ENCODE peak calls at places on chromosomes 6 and 20, in six cellular contexts. H is heart left ventricle, Q is ovary, L is fibroblast of mammary gland, A is endodermal cell, J is left lung. P is an unnamed sample.
A peak's percentile ranks its signal among the peaks of the same experiment; 100 is the strongest.

GRCh38 chr6:125114248-125114858 is 39.2 kb upstream of the TPD52L1 start:
- DNase-seq in J (no peak), L (peak; percentile 66), H (no peak), A (no peak), Q (peak; percentile 26), P (no peak)

GRCh38 chr6:816510-817084 is 123.7 kb upstream of the EXOC2 start:
- DNase-seq in A (no peak), J (no peak), L (no peak), H (no peak), Q (no peak), P (no peak)

GRCh38 chr20:21146242-21146641 is 20.4 kb downstream of the KIZ start:
- DNase-seq in J (no peak), Q (no peak), A (no peak), L (no peak), H (no peak), P (no peak)

GRCh38 chr6:28977351-28978136 is 27.6 kb downstream of the ZNF311 start:
- DNase-seq in Q (no peak), L (peak; percentile 86), A (peak; percentile 79), H (no peak), J (peak; percentile 91), P (no peak)

GRCh38 chr20:45157977-45158376 is 16.7 kb upstream of the PI3 start:
- DNase-seq in L (peak; percentile 86), A (no peak), H (no peak), Q (no peak), J (no peak), P (no peak)

GRCh38 chr20:45919536-45919933 is 7.6 kb upstream of the PLTP start:
- DNase-seq in J (no peak), L (peak; percentile 92), H (peak; percentile 87), A (no peak), Q (peak; percentile 86), P (peak; percentile 88)

GRCh38 chr6:155121699-155122098 is 126.6 kb downstream of the TIAM2 start:
- DNase-seq in A (peak; percentile 81), L (no peak), Q (no peak), H (no peak), J (no peak), P (no peak)

GRCh38 chr6:129448965-129449364 is 261.0 kb downstream of the ARHGAP18 start:
- DNase-seq in L (no peak), A (no peak), Q (no peak), H (no peak), J (no peak), P (no peak)

GRCh38 chr6:170500955-170501590 is 52.0 kb downstream of the PSMB1 start:
- DNase-seq in Q (no peak), A (no peak), J (no peak), H (no peak), L (no peak), P (no peak)

GRCh38 chr6:16130437-16130891 is 1.6 kb downstream of the MYLIP start:
- DNase-seq in H (no peak), J (no peak), A (no peak), Q (no peak), L (no peak), P (no peak)

GRCh38 chr20:59518881-59519706 is 85.2 kb upstream of the PHACTR3 start:
- DNase-seq in H (no peak), L (peak; percentile 55), J (no peak), A (peak; percentile 84), Q (no peak), P (no peak)

GRCh38 chr6:41413250-41413649 is 77.8 kb downstream of the NCR2 start:
- DNase-seq in A (no peak), J (no peak), H (no peak), Q (no peak), L (no peak), P (no peak)

GRCh38 chr20:50308513-50309279 is 118.1 kb downstream of the CEBPB start:
- DNase-seq in H (peak; percentile 91), A (peak; percentile 87), J (peak; percentile 97), Q (peak; percentile 92), L (peak; percentile 99), P (peak; percentile 96)
- TF ChIP-seq CTCF in H (peak; percentile 32), A (peak; percentile 18), J (no peak), Q (no peak), L (no peak), P (no peak)

DNA sequence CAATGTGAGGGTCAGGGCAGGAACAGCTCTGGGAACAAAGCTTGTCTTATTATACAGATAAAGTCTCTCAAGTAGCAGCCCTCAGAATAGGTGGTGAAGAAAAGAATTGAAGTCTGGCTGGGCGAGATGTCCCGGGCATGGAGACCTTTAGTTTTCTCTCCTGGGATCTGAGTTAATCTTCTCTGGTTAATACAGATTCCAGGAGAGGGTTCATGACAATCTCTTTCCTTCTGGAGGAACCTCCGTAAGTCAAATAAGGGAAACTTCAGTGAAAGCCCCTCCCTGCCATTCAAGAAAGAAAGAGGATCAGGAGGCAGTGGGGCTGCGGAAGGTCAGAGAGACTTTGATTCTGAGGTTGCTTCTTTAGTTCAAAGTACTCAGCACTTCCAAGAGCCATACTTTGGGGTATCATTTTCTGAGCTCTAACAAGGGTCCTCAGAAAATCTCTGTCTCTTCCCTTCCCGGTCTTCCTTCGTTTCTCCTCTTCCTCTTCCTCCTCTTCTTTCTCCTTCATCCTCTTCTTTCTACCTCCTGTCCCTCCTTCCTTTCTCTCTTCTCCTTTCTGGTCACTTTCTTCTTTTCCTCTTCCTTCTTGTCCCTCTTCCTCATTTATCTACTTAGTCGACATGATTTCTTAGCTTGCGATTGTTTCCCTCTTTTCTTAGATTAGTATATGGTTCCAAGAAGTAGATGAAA is 4.6 kb upstream of the ZNF184 start:
- DNase-seq in L (no peak), J (no peak), A (no peak), Q (no peak), H (no peak), P (no peak)
- H3K4me3 ChIP-seq in L (peak overlapping the region; percentile 93), J (peak overlapping the region; percentile 56), A (peak overlapping the region; percentile 100), Q (peak overlapping the region; percentile 88), H (peak overlapping the region; percentile 75), P (no peak overlapping the region)

GRCh38 chr6:11947063-11947462 is 65.0 kb upstream of the HIVEP1 start:
- DNase-seq in J (no peak), L (no peak), H (no peak), Q (no peak), A (no peak), P (no peak)
- TF ChIP-seq CTCF in J (no peak), L (peak; percentile 25), H (no peak), Q (no peak), A (peak; percentile 70), P (no peak)

GRCh38 chr6:42727084-42727601 is 4.7 kb upstream of the PRPH2 start:
- DNase-seq in Q (peak; percentile 64), A (no peak), H (peak; percentile 28), L (no peak), J (peak; percentile 82), P (peak; percentile 83)
- H3K4me3 ChIP-seq in Q (peak overlapping the region; percentile 43), A (no peak overlapping the region), H (peak overlapping the region; percentile 58), L (peak overlapping the region; percentile 43), J (peak overlapping the region; percentile 52), P (peak overlapping the region; percentile 96)

GRCh38 chr6:139965393-139965792 is 590.9 kb upstream of the CITED2 start:
- DNase-seq in J (no peak), H (no peak), L (no peak), A (no peak), Q (no peak), P (no peak)

GRCh38 chr6:139961190-139961589 is 586.7 kb upstream of the CITED2 start:
- DNase-seq in L (no peak), A (no peak), Q (no peak), H (no peak), J (no peak), P (no peak)

GRCh38 chr6:139960676-139961075 is 586.2 kb upstream of the CITED2 start:
- DNase-seq in H (no peak), L (no peak), J (no peak), Q (no peak), A (no peak), P (no peak)

GRCh38 chr6:139964737-139965136 is 590.3 kb upstream of the CITED2 start:
- DNase-seq in J (no peak), H (no peak), Q (no peak), L (no peak), A (no peak), P (no peak)

GRCh38 chr6:139962663-139963314 is 588.3 kb upstream of the CITED2 start:
- DNase-seq in J (no peak), Q (no peak), H (peak; percentile 56), A (no peak), L (no peak), P (no peak)
- TF ChIP-seq CTCF in J (no peak), Q (no peak), H (no peak), A (no peak), L (no peak), P (no peak)

GRCh38 chr6:47047097-47047478 is 5.0 kb upstream of the ADGRF1 start:
- DNase-seq in Q (no peak), J (no peak), H (no peak), A (no peak), L (no peak), P (no peak)

GRCh38 chr6:47048638-47049037 is 6.5 kb upstream of the ADGRF1 start:
- DNase-seq in J (no peak), A (no peak), L (no peak), Q (no peak), H (no peak), P (no peak)

GRCh38 chr6:47042238-47042843 is at the start of gene ADGRF1:
- DNase-seq in L (no peak), H (no peak), A (no peak), Q (no peak), J (no peak), P (peak; percentile 79)

GRCh38 chr6:47044418-47044817 is 2.3 kb upstream of the ADGRF1 start:
- DNase-seq in H (no peak), Q (no peak), A (no peak), L (no peak), J (no peak), P (no peak)

DNA sequence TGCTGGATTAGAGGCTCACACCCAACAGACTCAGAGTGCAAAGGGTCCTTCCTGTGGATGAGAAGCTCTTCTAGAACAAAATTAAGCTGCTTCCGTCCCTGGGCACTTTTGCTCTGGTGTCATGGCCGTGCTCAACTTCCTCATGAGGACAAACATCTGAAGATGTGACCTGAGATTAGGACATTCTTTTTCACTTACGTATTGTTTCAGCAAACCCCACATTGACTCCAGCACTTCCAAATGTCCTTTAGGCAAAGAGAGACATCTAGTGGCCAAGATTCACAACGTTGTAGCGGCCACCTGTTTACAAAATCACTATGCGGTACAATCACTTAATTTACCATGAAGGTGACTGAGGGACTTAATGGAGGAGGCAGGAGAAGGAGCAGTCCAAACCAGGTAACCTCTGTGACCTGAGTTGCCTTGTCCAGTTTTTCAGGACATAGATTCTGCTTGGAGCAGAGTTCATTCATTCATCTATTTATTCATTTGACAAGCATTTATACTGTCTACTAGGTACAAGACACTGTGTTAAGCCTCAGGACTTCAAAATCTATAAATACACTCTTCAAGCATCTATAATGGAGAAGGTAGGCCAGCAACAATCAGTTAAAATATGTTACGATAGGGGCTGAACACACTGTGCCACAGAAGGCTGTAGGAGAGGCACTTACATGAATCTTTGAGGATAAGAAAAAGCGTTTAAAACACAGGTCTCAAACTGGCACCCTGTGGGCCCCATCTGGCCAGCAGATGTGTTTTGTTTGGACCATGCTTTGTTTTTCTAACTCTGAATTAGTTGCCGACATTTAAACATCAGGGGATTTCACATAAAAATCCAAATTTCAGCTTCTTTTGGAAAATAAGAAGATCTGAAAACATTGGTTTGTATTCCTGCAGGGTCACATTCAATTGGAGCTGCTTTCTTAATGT is 5.6 kb upstream of the ADGRF1 start:
- DNase-seq in Q (no peak), A (peak; percentile 90), L (peak; percentile 76), J (no peak), H (peak; percentile 48), P (no peak)
- H3K4me3 ChIP-seq in Q (no peak overlapping the region), A (no peak overlapping the region), L (no peak overlapping the region), J (no peak overlapping the region), H (no peak overlapping the region), P (no peak overlapping the region)

GRCh38 chr6:23754197-23754596 is 371.8 kb upstream of the NRSN1 start:
- DNase-seq in A (no peak), H (no peak), J (no peak), Q (no peak), L (peak; percentile 5), P (no peak)
- TF ChIP-seq CTCF in A (peak; percentile 43), H (peak; percentile 32), J (no peak), Q (no peak), L (peak; percentile 9), P (no peak)

P was measured in kidney.